ENCODE peak calls at places on chromosomes 6 and 20, in eight cellular contexts. I is spleen, P is WERI-Rb-1, L is heart left ventricle, C is right lobe of liver, E is fibroblast of lung, W is esophagus squamous epithelium, K is fibroblast of the aortic adventitia. B is an unnamed sample.
A peak's percentile ranks its signal among the peaks of the same experiment; 100 is the strongest.

GRCh38 chr6:169292340-169293124 is 38.9 kb upstream of the THBS2 start:
- DNase-seq in L (no peak), C (no peak), I (no peak), K (peak; percentile 90), W (no peak), P (no peak), E (peak; percentile 94), B (peak; percentile 94)

GRCh38 chr20:21615617-21616080 is 89.8 kb upstream of the PAX1 start:
- DNase-seq in E (peak; percentile 22), P (peak; percentile 47), C (peak; percentile 60), K (peak; percentile 54), I (no peak), W (no peak), L (peak; percentile 40), B (peak; percentile 52)

GRCh38 chr20:7883309-7883708 is 56.9 kb downstream of the HAO1 start:
- DNase-seq in E (no peak), L (no peak), K (no peak), W (no peak), P (no peak), I (no peak), C (no peak), B (no peak)

GRCh38 chr6:16766043-16766521 is 4.8 kb upstream of the ATXN1 start:
- DNase-seq in E (peak; percentile 94), C (no peak), P (no peak), L (no peak), W (no peak), K (peak; percentile 93), I (no peak), B (peak; percentile 96)

GRCh38 chr6:130063806-130064205 is 45.4 kb downstream of the L3MBTL3 start:
- DNase-seq in P (no peak), K (no peak), L (no peak), W (no peak), I (no peak), E (no peak), C (no peak), B (no peak)

GRCh38 chr20:57260959-57261357 is 5.5 kb downstream of the BMP7 start:
- DNase-seq in C (no peak), P (no peak), W (no peak), L (no peak), E (no peak), K (no peak), I (no peak), B (no peak)

GRCh38 chr6:1313364-1313754 is 1.5 kb downstream of the FOXQ1 start:
- DNase-seq in W (no peak), E (no peak), K (no peak), L (no peak), C (no peak), I (no peak), P (peak; percentile 34), B (no peak)

GRCh38 chr20:61913423-61914225 is 152.1 kb downstream of the TAF4 start:
- DNase-seq in E (no peak), P (no peak), I (peak; percentile 63), K (no peak), C (no peak), W (no peak), L (no peak), B (no peak)

GRCh38 chr6:140079328-140079727 is 704.9 kb upstream of the CITED2 start:
- DNase-seq in K (peak; percentile 87), W (no peak), C (no peak), P (no peak), E (peak; percentile 87), I (no peak), L (peak; percentile 44), B (peak; percentile 97)

GRCh38 chr6:70166088-70166958 is 136.6 kb downstream of the COL9A1 start:
- DNase-seq in E (peak; percentile 46), L (peak; percentile 37), W (no peak), I (peak; percentile 78), P (peak; percentile 75), C (peak; percentile 52), K (peak; percentile 38), B (peak; percentile 60)

GRCh38 chr6:106396426-106397220 is 36.1 kb downstream of the CRYBG1 start:
- DNase-seq in E (no peak), L (no peak), P (no peak), W (no peak), I (no peak), K (no peak), C (no peak), B (no peak)

GRCh38 chr20:51628533-51629398 is 86.2 kb upstream of the NFATC2 start:
- DNase-seq in W (no peak), I (no peak), E (peak; percentile 91), P (no peak), K (peak; percentile 73), L (no peak), C (no peak), B (peak; percentile 79)

GRCh38 chr20:38131588-38132121 is 33.4 kb downstream of the TGM2 start:
- DNase-seq in I (peak; percentile 19), P (no peak), C (peak; percentile 16), E (no peak), W (no peak), L (no peak), K (no peak), B (no peak)

GRCh38 chr6:162344301-162344700 is 383.3 kb downstream of the PRKN start:
- DNase-seq in I (no peak), W (no peak), C (no peak), L (no peak), E (peak; percentile 63), K (no peak), P (no peak), B (no peak)

GRCh38 chr6:130858498-130859160 is 31.4 kb downstream of the SMLR1 start:
- DNase-seq in E (no peak), L (no peak), K (no peak), I (no peak), P (no peak), W (no peak), C (no peak), B (no peak)

GRCh38 chr20:62886709-62887058 is 25.1 kb upstream of the TCFL5 start:
- DNase-seq in K (no peak), P (no peak), E (no peak), W (no peak), L (no peak), I (no peak), C (no peak), B (no peak)

GRCh38 chr6:39003072-39003471 is 45.5 kb upstream of the GLP1R start:
- DNase-seq in K (no peak), L (no peak), W (no peak), P (peak; percentile 75), I (no peak), E (no peak), C (no peak), B (peak; percentile 3)
- TF ChIP-seq CTCF in K (peak; percentile 18), L (no peak), W (no peak), P (peak; percentile 82), I (no peak), E (peak; percentile 18), C (no peak), B (peak; percentile 15)

GRCh38 chr6:52326540-52327364 is 35.2 kb upstream of the PAQR8 start:
- DNase-seq in K (no peak), E (no peak), C (no peak), L (no peak), I (no peak), W (no peak), P (no peak), B (no peak)
- TF ChIP-seq CTCF in K (no peak), E (no peak), C (no peak), L (no peak), I (no peak), W (no peak), P (no peak), B (no peak)

GRCh38 chr20:6265204-6265904 is 142.5 kb upstream of the FERMT1 start:
- DNase-seq in L (no peak), P (no peak), K (peak; percentile 84), C (no peak), W (no peak), I (no peak), E (peak; percentile 89), B (peak; percentile 86)
- TF ChIP-seq CTCF in L (peak; percentile 22), P (peak; percentile 5), K (peak; percentile 44), C (peak; percentile 51), W (peak; percentile 9), I (no peak), E (peak; percentile 58), B (peak; percentile 46)

GRCh38 chr6:127606131-127606562 is 29.2 kb downstream of the C6orf58 start:
- DNase-seq in C (no peak), L (no peak), P (peak; percentile 63), W (no peak), E (peak; percentile 54), I (peak; percentile 46), K (peak; percentile 54), B (peak; percentile 51)
- TF ChIP-seq CTCF in C (no peak), L (no peak), P (peak; percentile 47), W (no peak), E (peak; percentile 33), I (no peak), K (peak; percentile 34), B (peak; percentile 15)

GRCh38 chr20:34075647-34076046 is 36.4 kb downstream of the EIF2S2 start:
- DNase-seq in W (no peak), E (no peak), K (no peak), L (no peak), C (no peak), I (no peak), P (no peak), B (no peak)
- TF ChIP-seq CTCF in W (no peak), E (no peak), K (no peak), L (no peak), C (no peak), I (no peak), P (peak; percentile 35), B (peak; percentile 17)

DNA sequence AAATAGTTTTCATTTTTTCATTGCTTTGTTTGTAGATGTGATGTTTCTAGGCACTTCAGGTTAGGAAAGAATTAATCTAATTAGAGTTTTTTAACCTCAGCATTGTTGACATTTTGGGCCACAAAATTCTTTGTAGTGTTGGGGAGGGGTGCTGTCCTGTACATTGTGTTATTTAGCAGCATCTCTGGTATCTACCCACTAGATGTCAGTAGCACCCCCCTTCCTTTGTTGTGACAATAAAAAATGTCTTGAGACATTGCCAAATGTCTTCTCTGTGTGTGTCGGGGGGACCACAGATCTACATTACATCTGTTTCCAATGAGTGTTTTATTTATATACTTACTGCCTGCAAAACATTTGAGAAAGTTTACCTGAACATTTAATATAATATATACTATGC is 45.6 kb downstream of the EYA4 start:
- DNase-seq in I (no peak), P (no peak), K (peak; percentile 12), L (no peak), C (no peak), W (no peak), E (peak; percentile 31), B (peak; percentile 53)
- TF ChIP-seq CTCF in I (no peak), P (peak; percentile 47), K (peak; percentile 41), L (no peak), C (peak; percentile 54), W (no peak), E (peak; percentile 53), B (peak; percentile 66)

GRCh38 chr20:12699374-12700228 is 309.2 kb upstream of the SPTLC3 start:
- DNase-seq in E (no peak), W (no peak), K (no peak), P (no peak), L (no peak), C (no peak), I (no peak), B (no peak)
- TF ChIP-seq CTCF in E (no peak), W (no peak), K (no peak), P (no peak), L (no peak), C (no peak), I (no peak), B (no peak)

GRCh38 chr6:90621581-90621980 is 34.7 kb upstream of the MAP3K7 start:
- DNase-seq in P (no peak), E (no peak), K (no peak), I (no peak), L (no peak), C (no peak), W (no peak), B (no peak)
- TF ChIP-seq CTCF in P (no peak), E (no peak), K (no peak), I (no peak), L (no peak), C (no peak), W (no peak), B (no peak)

B was measured in cardiac fibroblast.